ENCODE peak calls at places on chromosomes 11 and 22, in four cellular contexts. J, F, M and D are unnamed samples.

GRCh38 chr11:77080643-77081210 is 14.0 kb downstream of the CAPN5 start:
- DNase-seq in J (no peak), M (no peak), F (no peak), D (no peak)

GRCh38 chr11:86795962-86796361 is 4.4 kb upstream of the PRSS23 start:
- DNase-seq in F (no peak), M (no peak), J (no peak), D (no peak)

GRCh38 chr11:70826541-70826943 is 425.8 kb downstream of the SHANK2 start:
- DNase-seq in M (no peak), F (no peak), J (no peak), D (no peak)

GRCh38 chr11:134293119-134294113 is 17.2 kb downstream of the GLB1L3 start:
- DNase-seq in F (no peak), J (no peak), M (no peak), D (no peak)

GRCh38 chr11:102807921-102808320 is 10.0 kb upstream of the MMP1 start:
- DNase-seq in J (no peak), F (peak), M (peak), D (peak)

GRCh38 chr22:23904855-23905254 is 10.7 kb downstream of the MIF start:
- DNase-seq in J (no peak), M (no peak), F (no peak), D (no peak)

GRCh38 chr11:132490976-132491375 is 1041.3 kb downstream of the OPCML start:
- DNase-seq in F (no peak), J (no peak), M (no peak), D (no peak)

GRCh38 chr11:14672635-14673034 is 29.0 kb downstream of the PDE3B start:
- DNase-seq in J (no peak), F (no peak), M (no peak), D (no peak)

GRCh38 chr11:34609850-34610249 is 11.0 kb upstream of the EHF start:
- DNase-seq in J (no peak), M (peak), F (peak), D (no peak)

GRCh38 chr11:80524330-80524729 is 1083.5 kb upstream of the TENM4 start:
- DNase-seq in J (no peak), F (no peak), M (no peak), D (no peak)

DNA sequence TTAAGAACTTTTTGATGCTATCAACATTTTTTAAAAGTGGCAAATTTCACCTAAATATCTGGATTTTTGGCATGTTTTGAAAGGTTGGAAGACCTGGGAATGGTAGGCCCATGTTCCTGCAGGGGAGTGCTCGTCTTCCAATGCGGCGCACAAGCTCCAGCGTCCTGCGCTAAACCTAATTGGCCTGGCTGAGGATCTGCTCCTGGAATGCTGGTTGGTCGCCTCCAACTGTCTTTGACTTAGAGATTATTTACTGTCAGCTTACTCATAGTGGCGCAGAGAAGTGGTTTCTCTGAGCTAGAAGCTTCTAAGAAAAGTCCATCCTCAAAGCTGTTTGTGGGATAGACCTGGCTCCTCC is 615 bp upstream of the LIMK2 start:
- DNase-seq in M (no peak), F (no peak), J (no peak), D (no peak)
- H3K27ac ChIP-seq in M (peak), F (peak), J (peak), D (no peak)

DNA sequence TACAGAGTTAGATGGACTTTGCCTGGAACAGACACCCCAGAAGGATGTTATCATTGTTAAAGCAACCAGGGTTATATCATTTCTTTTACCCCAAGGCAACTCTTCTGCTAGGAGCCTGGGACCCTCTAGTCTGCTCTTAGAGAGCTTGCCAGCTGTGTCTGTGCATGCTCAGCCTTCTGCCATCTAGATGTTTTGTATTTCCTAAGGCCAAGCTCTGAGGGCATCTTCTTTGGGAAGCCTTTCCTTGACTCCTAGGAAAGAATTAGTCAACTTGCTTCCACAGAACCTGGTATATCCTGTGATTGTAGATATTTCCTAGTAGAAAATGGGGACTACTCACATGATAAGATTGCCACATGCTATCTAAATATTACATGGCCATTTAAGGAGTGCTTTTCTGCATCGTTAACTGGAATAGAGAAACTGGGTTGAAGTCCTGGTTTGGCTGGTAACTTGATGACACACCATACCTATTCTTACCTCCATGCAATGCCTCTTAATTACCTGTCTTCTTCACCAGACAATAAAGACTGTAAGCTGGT is 87.6 kb downstream of the STIM1 start:
- DNase-seq in J (no peak), M (peak), F (no peak), D (no peak)
- TF ChIP-seq TCF7L2 in J (no peak), M (no peak), F (no peak), D (no peak)

GRCh38 chr11:59172345-59173079 is 580 bp downstream of the DTX4 start:
- DNase-seq in J (no peak), F (no peak), M (peak), D (no peak)

GRCh38 chr11:59171508-59172322 is at the start of gene DTX4:
- DNase-seq in J (peak), F (peak), M (peak), D (peak)

GRCh38 chr11:59174664-59175033 is 2.7 kb downstream of the DTX4 start:
- DNase-seq in M (peak), J (no peak), F (no peak), D (no peak)

GRCh38 chr11:59173964-59174663 is 2.2 kb downstream of the DTX4 start:
- DNase-seq in M (peak), F (no peak), J (no peak), D (no peak)

DNA sequence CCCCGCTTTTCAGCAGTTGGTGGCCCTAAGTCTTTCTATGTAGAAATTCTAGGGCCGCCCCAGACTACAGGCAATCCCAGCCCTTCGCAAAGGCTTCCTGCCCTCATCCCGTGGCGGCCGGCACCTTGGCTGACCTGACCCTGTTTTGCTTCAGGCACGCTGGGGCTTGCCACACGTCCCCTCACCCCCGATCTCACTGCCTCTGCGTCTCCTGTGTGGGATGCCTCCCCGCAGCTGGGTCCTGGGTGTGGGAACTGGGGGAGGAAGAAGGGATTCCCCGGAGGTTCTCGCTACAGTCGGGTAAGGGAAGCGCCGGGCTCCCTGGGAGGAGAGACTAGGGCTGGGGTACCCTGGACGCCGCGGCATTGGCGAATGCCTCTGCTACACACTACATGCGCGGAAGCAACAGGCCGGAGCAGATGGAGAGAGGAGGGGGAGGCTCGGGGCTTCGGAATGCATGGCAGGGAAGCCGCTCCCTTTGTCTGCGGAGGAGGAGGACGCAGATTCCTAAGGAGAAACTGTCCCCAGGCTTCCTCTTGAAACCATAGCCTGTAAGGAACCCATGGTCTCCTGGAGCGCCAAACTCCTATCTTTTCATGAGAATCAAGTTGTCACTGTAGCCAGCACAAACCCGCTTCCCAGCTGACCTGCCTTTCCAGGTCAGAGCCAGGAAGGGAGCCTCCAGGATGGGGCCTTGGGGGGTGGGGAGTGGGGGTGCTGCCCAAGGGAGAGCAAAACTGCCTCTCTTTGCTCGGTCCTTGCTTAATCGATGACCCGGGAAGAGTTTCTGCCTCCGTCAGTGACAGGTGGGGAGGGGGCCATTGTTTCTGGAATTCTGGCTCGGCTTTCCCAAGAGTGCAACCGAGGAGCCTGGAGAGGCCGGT is 1.4 kb downstream of the DTX4 start:
- DNase-seq in F (no peak), M (peak), J (no peak), D (no peak)
- H3K27ac ChIP-seq in F (no peak), M (no peak), J (no peak), D (no peak)

GRCh38 chr11:17985517-17985916 is 27.3 kb downstream of the SERGEF start:
- DNase-seq in F (no peak), M (peak), J (no peak), D (peak)
- TF ChIP-seq TCF7L2 in F (no peak), M (no peak), J (no peak), D (no peak)

DNA sequence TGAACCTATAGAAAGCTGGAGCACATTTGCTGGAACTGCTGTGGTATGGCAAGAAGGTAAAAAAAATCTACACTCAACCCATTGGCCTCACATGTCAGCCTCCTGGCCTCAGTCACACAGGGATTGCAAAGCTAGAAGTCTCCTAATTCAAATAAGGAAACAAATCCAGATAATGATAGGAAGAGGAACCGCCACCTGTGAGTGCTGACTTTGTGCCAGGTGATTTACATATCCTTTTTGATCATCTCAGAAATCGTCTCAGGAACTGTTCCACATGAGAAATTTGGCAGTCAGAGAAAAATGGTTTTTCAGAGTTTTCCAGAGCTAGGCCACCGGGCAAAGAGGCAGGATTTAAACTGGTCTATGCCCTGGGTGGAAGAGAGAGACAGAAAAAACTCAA is 986 bp downstream of the NLRP10 start:
- DNase-seq in J (no peak), F (no peak), M (no peak), D (no peak)
- H3K27ac ChIP-seq in J (no peak), F (no peak), M (no peak), D (no peak)

DNA sequence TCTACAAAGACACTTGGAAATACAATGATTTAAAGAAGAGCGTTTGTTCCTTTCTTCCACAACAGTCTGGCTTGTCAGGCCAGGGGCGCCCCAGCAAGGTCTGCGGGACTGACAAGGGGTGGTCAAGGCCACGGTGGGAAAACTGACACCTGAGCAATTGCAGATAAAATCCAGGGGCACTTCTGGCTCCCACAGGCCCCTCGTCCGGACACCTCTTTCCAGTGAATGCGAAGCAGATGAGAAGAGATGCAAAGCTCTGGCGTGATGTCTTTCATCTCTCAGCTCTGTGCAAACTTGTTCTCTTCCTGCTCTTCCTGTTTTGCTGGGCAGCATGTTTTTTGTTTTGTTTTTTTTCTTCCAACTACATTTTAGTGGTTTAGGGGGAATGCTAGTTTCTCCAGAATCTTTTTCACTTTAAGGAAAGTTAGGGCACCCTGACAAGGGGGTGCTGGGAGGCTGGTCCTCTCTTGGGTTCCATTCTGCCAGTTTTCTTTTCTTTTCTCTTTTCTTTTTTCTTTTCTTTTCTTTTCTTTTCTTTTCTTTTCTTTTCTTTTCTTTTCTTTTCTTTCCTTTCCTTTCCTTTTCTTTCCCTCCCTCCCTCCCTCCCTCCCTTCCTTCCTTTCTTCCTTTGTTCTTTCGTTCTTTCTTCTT is 11.1 kb upstream of the CBX6 start:
- DNase-seq in M (no peak), J (no peak), F (no peak), D (no peak)
- TF ChIP-seq TCF7L2 in M (no peak), J (no peak), F (no peak), D (no peak)

DNA sequence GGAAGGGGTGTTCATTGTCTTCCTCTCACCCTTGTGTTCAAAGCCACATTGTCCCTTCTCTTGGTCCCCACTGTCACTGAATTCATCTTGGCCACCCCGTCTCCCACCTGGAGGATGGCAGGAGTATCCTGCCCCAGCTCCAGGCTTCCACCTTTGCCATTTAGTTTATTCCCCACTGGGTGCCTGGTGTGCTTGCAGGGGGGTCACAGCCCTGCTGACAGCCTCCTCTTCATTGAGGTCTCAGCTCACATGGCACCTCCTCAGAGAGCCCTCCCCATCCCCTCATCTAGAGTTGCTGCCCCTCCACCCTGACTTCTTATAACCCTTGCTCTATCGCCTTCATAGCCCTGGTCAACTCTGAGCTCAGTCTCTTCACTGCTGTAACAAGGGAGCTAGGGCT is 36.6 kb downstream of the KIAA1671 start:
- DNase-seq in M (no peak), F (no peak), J (no peak), D (no peak)
- H3K27ac ChIP-seq in M (no peak), F (no peak), J (peak), D (peak)

DNA sequence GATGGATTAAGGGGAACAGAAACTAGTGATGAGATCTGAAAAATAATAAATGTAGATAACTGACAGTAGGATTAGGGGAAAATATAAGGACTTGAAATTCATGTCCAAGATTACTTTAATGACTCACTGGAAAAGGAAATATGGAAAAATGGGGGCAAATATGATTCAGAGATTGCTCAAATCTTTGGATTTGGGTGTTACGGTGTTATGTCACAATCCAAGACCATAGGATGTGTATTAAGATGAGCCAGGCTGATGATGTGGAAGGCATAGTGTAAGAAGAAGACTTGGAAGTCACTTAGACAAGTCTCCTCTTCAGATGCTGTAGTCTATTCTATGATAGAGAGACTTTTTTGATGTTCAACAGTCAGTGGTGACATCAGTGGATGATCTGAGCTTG is 323.7 kb downstream of the LUZP2 start:
- DNase-seq in M (no peak), F (no peak), J (no peak), D (no peak)
- TF ChIP-seq TCF7L2 in M (no peak), F (no peak), J (no peak), D (no peak)

DNA sequence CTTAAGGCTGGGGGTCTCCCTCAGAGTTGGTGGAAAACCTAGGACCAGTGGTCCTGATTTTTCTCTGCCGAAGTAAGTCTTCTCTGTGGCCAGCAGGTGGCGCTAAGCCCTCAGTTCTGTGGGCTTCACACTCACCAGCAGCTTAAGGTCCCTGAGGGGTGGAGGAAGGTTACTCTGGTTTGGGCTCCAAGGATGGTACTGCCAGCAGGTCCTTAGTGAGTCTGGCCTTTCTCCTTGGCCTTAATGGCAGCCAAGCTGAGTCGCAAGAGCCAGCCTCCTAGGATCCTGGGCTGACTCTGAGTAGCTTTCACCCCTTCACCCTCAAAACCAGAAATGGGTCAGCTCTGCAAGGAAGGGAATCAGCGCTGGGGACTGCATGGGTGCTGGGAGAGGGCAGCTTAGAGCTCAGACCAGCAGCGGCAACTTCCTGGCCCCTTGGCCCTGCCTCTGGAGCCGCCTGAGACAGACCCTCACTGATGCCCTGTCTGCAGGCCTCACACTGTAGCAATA is 4.4 kb downstream of the KCNJ11 start:
- DNase-seq in F (peak), M (peak), J (peak), D (peak)
- H3K27ac ChIP-seq in F (no peak), M (no peak), J (no peak), D (no peak)